ENCODE peak calls at places on chromosome 16, in ten cellular contexts. U is T-helper 1 cell; T is SHP77; Y is A549; K is stimulated activated CD4-positive, alpha-beta T cell treated with anti-CD3 and anti-CD28 coated beads, Interleukin-2, amount 100 ng/mL, for 24 hours; H is RCC 7860; N is fibroblast of pulmonary artery; G is glutamatergic neuron; Q is IMR-90; X is NCI-H146. S is an unnamed sample.

GRCh38 chr16:72561-73537 is at the start of gene RHBDF1:
- DNase-seq in U (no peak), T (no peak), Y (peak; percentile 53), K (peak; percentile 41), H (peak; percentile 31), N (peak; percentile 54), G (peak; percentile 62), Q (peak; percentile 47), X (peak; percentile 37), S (no peak)

GRCh38 chr16:50507397-50507796 is 40.8 kb upstream of the NKD1 start:
- DNase-seq in U (no peak), T (no peak), Y (no peak), K (no peak), H (no peak), N (no peak), G (no peak), Q (no peak), X (no peak), S (no peak)

GRCh38 chr16:21603920-21604319 is 4.5 kb downstream of the METTL9 start:
- DNase-seq in U (no peak), T (no peak), Y (no peak), K (no peak), H (peak; percentile 36), N (peak; percentile 28), G (no peak), Q (peak; percentile 54), X (no peak), S (no peak)

GRCh38 chr16:85616608-85617311 is 3.6 kb downstream of the GSE1 start:
- DNase-seq in U (no peak), T (no peak), Y (no peak), K (peak; percentile 29), H (no peak), N (no peak), G (no peak), Q (no peak), X (no peak), S (no peak)

GRCh38 chr16:85239871-85240270 is 127.6 kb upstream of the CIBAR2 start:
- DNase-seq in U (no peak), T (no peak), Y (no peak), K (no peak), H (no peak), N (no peak), G (no peak), Q (no peak), X (no peak), S (no peak)

GRCh38 chr16:73390936-73391335 is 343.0 kb upstream of the ZFHX3 start:
- DNase-seq in U (no peak), T (no peak), Y (no peak), K (no peak), H (peak; percentile 98), N (no peak), G (no peak), Q (peak; percentile 31), X (no peak), S (no peak)

GRCh38 chr16:27499659-27500055 is 50.1 kb downstream of the GTF3C1 start:
- DNase-seq in U (no peak), T (no peak), Y (no peak), K (no peak), H (no peak), N (no peak), G (no peak), Q (no peak), X (no peak), S (no peak)

GRCh38 chr16:30076276-30076791 is 540 bp downstream of the PPP4C start:
- DNase-seq in U (no peak), T (no peak), Y (no peak), K (no peak), H (no peak), N (no peak), G (no peak), Q (no peak), X (peak; percentile 40), S (no peak)

GRCh38 chr16:23679274-23679985 is 741 bp downstream of the PLK1 start:
- DNase-seq in U (peak; percentile 25), T (no peak), Y (peak; percentile 80), K (peak; percentile 47), H (peak; percentile 52), N (peak; percentile 42), G (peak; percentile 25), Q (peak; percentile 57), X (peak; percentile 67), S (peak; percentile 51)

GRCh38 chr16:50278251-50278650 is 11.9 kb downstream of the ADCY7 start:
- DNase-seq in U (no peak), T (no peak), Y (no peak), K (no peak), H (no peak), N (no peak), G (no peak), Q (no peak), X (no peak), S (no peak)

GRCh38 chr16:3752984-3753383 is 35.7 kb upstream of the TRAP1 start:
- DNase-seq in U (no peak), T (no peak), Y (no peak), K (no peak), H (no peak), N (no peak), G (no peak), Q (no peak), X (no peak), S (no peak)

GRCh38 chr16:28538733-28539596 is at the start of gene NUPR1:
- DNase-seq in U (no peak), T (peak; percentile 68), Y (peak; percentile 63), K (no peak), H (no peak), N (peak; percentile 99), G (no peak), Q (peak; percentile 97), X (no peak), S (no peak)

GRCh38 chr16:57354311-57354710 is 4.3 kb upstream of the CCL22 start:
- DNase-seq in U (no peak), T (no peak), Y (no peak), K (no peak), H (no peak), N (no peak), G (no peak), Q (no peak), X (no peak), S (no peak)

GRCh38 chr16:88781140-88782077 is 3.6 kb downstream of the PIEZO1 start:
- DNase-seq in U (peak; percentile 78), T (no peak), Y (no peak), K (peak; percentile 77), H (no peak), N (no peak), G (peak; percentile 13), Q (no peak), X (no peak), S (no peak)

GRCh38 chr16:11557811-11558210 is 28.9 kb downstream of the LITAF start:
- DNase-seq in U (no peak), T (no peak), Y (no peak), K (no peak), H (no peak), N (no peak), G (no peak), Q (no peak), X (no peak), S (no peak)

GRCh38 chr16:84234656-84235285 is 5.0 kb downstream of the KCNG4 start:
- DNase-seq in U (no peak), T (no peak), Y (no peak), K (no peak), H (no peak), N (peak; percentile 67), G (no peak), Q (no peak), X (peak; percentile 59), S (no peak)

GRCh38 chr16:86584726-86585721 is 6.7 kb downstream of the FOXL1 start:
- DNase-seq in U (no peak), T (no peak), Y (no peak), K (no peak), H (peak; percentile 93), N (no peak), G (no peak), Q (no peak), X (no peak), S (no peak)

GRCh38 chr16:68985268-68985667 is 120.2 kb upstream of the HAS3 start:
- DNase-seq in U (no peak), T (no peak), Y (no peak), K (no peak), H (no peak), N (no peak), G (no peak), Q (peak; percentile 46), X (no peak), S (no peak)